ENCODE peak calls at places on chromosomes 2 and 18, in six cellular contexts. X, G, S, W, T and K are unnamed samples.

GRCh38 chr2:117859532-117859911 is 45.0 kb downstream of the DDX18 start:
- DNase-seq in X (peak), T (no peak), S (no peak), W (no peak), G (no peak), K (no peak)

GRCh38 chr18:58768293-58768974 is 96.2 kb upstream of the ZNF532 start:
- DNase-seq in W (peak), G (no peak), X (peak), T (peak), S (peak), K (peak)

GRCh38 chr2:219626540-219626939 is 890 bp upstream of the SLC4A3 start:
- DNase-seq in T (no peak), W (no peak), S (peak), G (no peak), X (no peak), K (no peak)

GRCh38 chr18:13568443-13569392 is 157.6 kb downstream of the FAM210A start:
- DNase-seq in W (no peak), G (no peak), T (no peak), S (no peak), X (peak), K (no peak)

GRCh38 chr2:236172866-236173733 is 4.9 kb upstream of the GBX2 start:
- DNase-seq in T (no peak), X (no peak), S (no peak), W (no peak), G (no peak), K (no peak)

GRCh38 chr2:113175101-113175628 is 1.4 kb downstream of the PSD4 start:
- DNase-seq in X (no peak), S (no peak), G (no peak), W (no peak), T (no peak), K (no peak)

GRCh38 chr2:43927442-43927841 is 68.3 kb downstream of the LRPPRC start:
- DNase-seq in X (no peak), W (no peak), G (no peak), S (no peak), T (no peak), K (no peak)

GRCh38 chr2:138536302-138536701 is 34.7 kb downstream of the SPOPL start:
- DNase-seq in T (no peak), G (no peak), S (no peak), W (no peak), X (no peak), K (no peak)

GRCh38 chr2:12766421-12766879 is 49.7 kb downstream of the TRIB2 start:
- DNase-seq in T (no peak), G (no peak), W (no peak), S (no peak), X (no peak), K (no peak)

GRCh38 chr2:24515335-24515734 is 24.3 kb downstream of the NCOA1 start:
- DNase-seq in X (no peak), G (no peak), W (no peak), S (no peak), T (no peak), K (peak)

GRCh38 chr18:79664525-79665125 is 15.0 kb upstream of the CTDP1 start:
- DNase-seq in G (peak), T (no peak), S (no peak), X (no peak), W (no peak), K (no peak)

DNA sequence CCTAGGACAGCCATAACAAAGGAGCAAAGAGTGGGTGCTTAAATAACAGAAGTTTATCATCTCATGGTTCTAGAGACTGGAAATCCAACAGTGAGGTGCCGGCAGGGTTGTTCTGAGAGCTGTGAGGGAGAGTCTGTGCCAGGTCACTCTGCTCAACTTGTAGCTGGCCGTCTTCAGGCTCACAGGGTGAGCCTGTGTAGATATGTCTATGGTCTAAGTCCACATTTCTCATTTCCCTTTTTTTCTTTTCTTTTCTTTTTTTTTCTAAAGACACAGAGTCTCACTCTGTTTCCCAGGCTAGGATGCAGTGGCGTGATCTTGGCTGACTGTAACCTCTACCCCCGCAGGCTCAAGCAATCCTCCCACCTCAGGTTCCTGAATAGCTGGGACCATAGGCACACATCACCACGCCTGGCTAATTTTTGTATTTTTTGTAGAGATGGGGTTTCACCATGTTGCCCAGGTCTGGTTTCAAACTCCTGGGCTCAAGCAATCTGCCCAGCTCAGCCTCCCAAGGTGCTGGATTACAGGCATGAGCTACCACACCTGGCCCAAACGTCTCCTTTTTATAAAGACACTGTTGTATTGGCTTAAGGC is 142.2 kb downstream of the SP3 start:
- DNase-seq in G (no peak), S (no peak), T (no peak), W (no peak), X (no peak), K (no peak)
- H3K27ac ChIP-seq in G (no peak), S (no peak), T (no peak), W (no peak), X (no peak), K (no peak)

GRCh38 chr2:105786231-105787230 is 41.8 kb downstream of the NCK2 start:
- DNase-seq in X (no peak), S (no peak), G (no peak), W (no peak), T (peak), K (no peak)
- H3K27ac ChIP-seq in X (no peak), S (no peak), G (no peak), W (peak), T (no peak), K (no peak)

DNA sequence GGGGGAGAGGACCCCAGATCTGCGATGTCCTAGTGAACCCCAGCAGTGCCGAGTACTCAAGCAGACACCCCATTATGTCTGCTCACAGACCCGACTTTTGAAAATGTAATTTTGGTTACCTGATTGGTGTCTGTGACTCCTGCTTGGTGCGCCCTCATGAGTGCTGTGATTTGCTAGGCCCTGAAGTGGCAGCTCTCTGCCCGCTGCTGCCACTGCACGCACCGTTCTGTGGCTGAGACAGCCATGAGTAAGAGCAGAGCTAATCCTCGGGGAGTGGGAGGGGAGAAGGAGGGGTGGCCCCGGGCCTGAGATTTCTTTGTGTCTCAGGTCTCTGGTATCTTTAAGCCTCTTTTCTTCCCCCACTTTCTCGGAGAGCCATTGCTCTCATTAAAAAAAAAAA is 18.2 kb downstream of the FHOD3 start:
- DNase-seq in X (no peak), G (no peak), S (no peak), W (no peak), T (no peak), K (peak)
- H3K27ac ChIP-seq in X (peak), G (peak), S (no peak), W (no peak), T (no peak), K (peak)

DNA sequence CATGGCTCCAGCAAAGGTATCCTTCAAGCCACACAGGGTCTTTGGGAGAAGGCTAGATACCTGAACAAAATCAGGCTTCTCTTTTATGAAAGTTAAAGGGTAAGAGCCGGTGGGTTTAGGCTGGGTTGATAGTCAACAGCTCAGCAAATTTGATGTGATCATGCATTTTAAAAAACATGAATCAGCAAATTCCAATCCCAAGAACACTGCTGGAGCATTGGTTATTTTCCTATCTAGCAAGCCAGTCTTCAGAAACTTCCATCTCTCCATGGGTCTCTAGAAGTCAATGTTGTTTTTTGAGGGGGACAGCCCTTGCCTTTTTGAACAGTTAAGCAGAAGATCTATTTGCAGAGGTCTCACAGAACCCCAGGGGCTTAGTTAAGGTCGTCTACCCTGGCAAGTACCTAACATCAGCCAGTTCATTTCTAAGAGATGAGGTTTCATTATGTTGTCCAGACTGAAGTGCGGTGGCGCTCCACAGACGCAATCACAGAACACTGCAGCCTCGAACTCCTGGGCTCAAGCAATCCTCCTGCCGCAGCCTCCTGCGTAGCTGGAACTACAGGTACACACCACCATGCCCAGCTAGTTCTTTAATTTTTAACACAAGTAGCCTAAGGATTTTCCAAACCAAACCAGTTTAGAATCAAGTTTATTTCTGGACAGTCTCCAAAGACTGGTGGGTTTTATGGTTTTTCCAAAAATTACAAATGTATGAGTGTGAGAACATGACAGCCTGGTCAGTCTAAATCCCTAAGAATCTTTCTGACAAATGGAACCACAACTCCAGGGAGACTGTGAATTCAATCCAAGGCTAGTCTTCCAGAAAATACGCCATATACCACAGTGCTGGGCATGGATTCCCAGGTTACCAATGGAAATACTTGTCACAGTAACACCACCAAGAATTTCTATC is 4.1 kb upstream of the ZCCHC2 start:
- DNase-seq in X (peak), T (peak), G (no peak), S (no peak), W (no peak), K (no peak)
- H3K27ac ChIP-seq in X (no peak), T (peak), G (no peak), S (no peak), W (no peak), K (no peak)

DNA sequence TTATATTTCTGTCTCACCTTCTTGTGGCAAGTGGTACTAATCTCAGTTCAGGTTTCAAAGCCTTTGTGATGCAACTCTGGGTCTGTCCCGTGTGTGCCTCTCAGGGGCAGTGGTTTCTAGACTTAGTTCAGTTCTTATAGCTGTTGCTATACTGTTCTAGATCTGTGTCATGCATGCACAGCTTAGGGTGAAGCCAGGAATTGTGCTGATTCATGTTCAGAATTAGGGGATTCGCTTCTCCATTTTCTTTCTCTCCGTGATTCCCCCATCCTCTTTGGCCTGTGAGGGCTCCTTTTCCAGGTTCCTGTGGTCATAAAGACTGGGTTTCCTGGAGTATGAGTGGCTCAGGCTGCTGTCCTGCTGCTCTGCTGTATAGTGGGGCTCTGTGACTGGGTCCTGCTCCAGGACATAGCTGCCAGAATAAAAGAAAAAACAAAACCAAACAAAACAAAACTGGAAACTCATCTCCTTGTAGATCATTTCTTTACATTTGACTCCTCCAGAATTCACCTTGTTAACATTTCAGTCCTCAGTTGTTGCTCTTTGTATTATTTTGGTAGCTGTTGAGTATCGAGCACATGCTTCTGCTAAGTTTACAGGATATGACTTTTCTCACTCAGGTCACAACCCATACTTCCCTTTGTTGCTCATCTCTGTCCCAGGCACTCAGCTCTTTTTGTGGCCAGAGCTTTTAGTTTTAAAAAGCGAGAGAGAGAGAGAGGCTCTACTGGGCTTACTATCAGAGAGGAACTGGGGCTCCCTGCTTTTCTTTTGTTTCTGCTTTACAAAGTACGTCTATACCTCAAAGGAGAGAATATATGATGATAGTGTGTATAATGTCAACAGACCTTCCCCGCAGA is 34.2 kb downstream of the CERS6 start:
- DNase-seq in W (no peak), S (no peak), T (peak), X (no peak), G (no peak), K (peak)
- H3K27ac ChIP-seq in W (peak), S (peak), T (peak), X (peak), G (peak), K (peak)